ENCODE peak calls at places on chromosomes 2 and 18, in nine cellular contexts. S, I, B, R, Z, N, J, L and Q are unnamed samples.

GRCh38 chr2:170928036-170928823 is 823 bp upstream of the GORASP2 start:
- DNase-seq in Z (no peak), N (no peak), R (peak; percentile 25), I (no peak), S (no peak), J (no peak), B (no peak), L (no peak), Q (peak; percentile 31)

GRCh38 chr18:53101719-53102118 is 761.7 kb downstream of the DCC start:
- DNase-seq in S (no peak), N (no peak), Z (no peak), I (no peak), B (no peak), J (no peak), R (no peak), L (no peak), Q (no peak)

GRCh38 chr2:96436961-96437360 is 68.2 kb downstream of the NEURL3 start:
- DNase-seq in N (no peak), I (no peak), B (no peak), R (no peak), S (no peak), J (no peak), L (no peak), Z (no peak), Q (no peak)

GRCh38 chr2:133326651-133327397 is 241.4 kb downstream of the NCKAP5 start:
- DNase-seq in S (no peak), I (no peak), L (no peak), B (peak; percentile 13), J (no peak), N (no peak), R (no peak), Z (no peak), Q (no peak)

GRCh38 chr2:157497603-157498314 is 53.9 kb upstream of the CYTIP start:
- DNase-seq in L (no peak), I (no peak), S (no peak), J (peak; percentile 28), Z (no peak), B (peak; percentile 61), N (no peak), R (no peak), Q (no peak)

GRCh38 chr18:42078711-42079110 is 123.7 kb downstream of the PIK3C3 start:
- DNase-seq in S (no peak), N (no peak), L (no peak), Z (no peak), J (no peak), I (no peak), R (no peak), B (no peak), Q (no peak)

GRCh38 chr2:236731767-236732580 is 162.3 kb downstream of the ACKR3 start:
- DNase-seq in L (peak; percentile 95), N (no peak), I (no peak), R (no peak), S (no peak), B (peak; percentile 30), Z (no peak), J (no peak), Q (no peak)

GRCh38 chr18:59459352-59460059 is 100.4 kb upstream of the LMAN1 start:
- DNase-seq in N (no peak), R (no peak), I (no peak), S (no peak), B (peak; percentile 42), Z (no peak), L (no peak), J (no peak), Q (no peak)

GRCh38 chr2:150674283-150674682 is 186.8 kb upstream of the RND3 start:
- DNase-seq in J (no peak), B (no peak), R (no peak), N (no peak), Z (no peak), S (no peak), L (no peak), I (no peak), Q (no peak)

GRCh38 chr2:65357095-65357958 is 75.1 kb downstream of the SPRED2 start:
- DNase-seq in I (no peak), B (no peak), S (no peak), N (no peak), R (no peak), J (no peak), Z (no peak), L (no peak), Q (no peak)

GRCh38 chr18:47120428-47120827 is 29.9 kb downstream of the HDHD2 start:
- DNase-seq in S (no peak), J (no peak), Z (no peak), I (no peak), L (no peak), N (no peak), R (no peak), B (no peak), Q (no peak)

GRCh38 chr2:28343971-28344715 is 48.5 kb upstream of the FOSL2 start:
- DNase-seq in Z (no peak), B (no peak), R (no peak), S (no peak), I (no peak), N (no peak), L (no peak), J (no peak), Q (no peak)

GRCh38 chr2:11071207-11071606 is 84.1 kb upstream of the SLC66A3 start:
- DNase-seq in S (no peak), Z (no peak), I (no peak), J (no peak), R (peak; percentile 44), B (no peak), N (no peak), L (no peak), Q (no peak)

GRCh38 chr2:19120941-19121750 is 237.3 kb downstream of the OSR1 start:
- DNase-seq in L (no peak), J (no peak), Z (no peak), I (no peak), S (no peak), B (peak; percentile 49), N (no peak), R (no peak), Q (no peak)

GRCh38 chr18:79576686-79577351 is 102.8 kb upstream of the CTDP1 start:
- DNase-seq in Z (no peak), I (peak; percentile 66), B (peak; percentile 70), N (no peak), R (no peak), J (peak; percentile 9), L (peak; percentile 78), S (no peak), Q (no peak)

GRCh38 chr18:48541026-48541746 is 2.4 kb downstream of the CTIF start:
- DNase-seq in N (no peak), L (peak; percentile 89), Z (no peak), B (peak; percentile 61), I (peak; percentile 80), R (peak; percentile 73), J (no peak), S (no peak), Q (no peak)

GRCh38 chr18:77166523-77166922 is 33.9 kb upstream of the MBP start:
- DNase-seq in J (no peak), N (no peak), Z (no peak), R (no peak), B (no peak), L (no peak), S (no peak), I (no peak), Q (no peak)

GRCh38 chr2:136242687-136243277 is 124.8 kb upstream of the CXCR4 start:
- DNase-seq in Z (no peak), R (no peak), L (no peak), N (no peak), B (no peak), J (peak; percentile 52), I (no peak), S (no peak), Q (peak; percentile 68)

GRCh38 chr2:128440666-128441340 is 122.1 kb upstream of the HS6ST1 start:
- DNase-seq in S (no peak), J (no peak), I (peak; percentile 42), N (no peak), R (no peak), Z (peak; percentile 5), B (no peak), L (no peak), Q (peak; percentile 3)

GRCh38 chr2:29662841-29663240 is 258.5 kb downstream of the ALK start:
- DNase-seq in Z (no peak), L (no peak), S (no peak), N (no peak), R (no peak), J (no peak), I (no peak), B (no peak), Q (no peak)

GRCh38 chr18:48575658-48576453 is 37.0 kb downstream of the CTIF start:
- DNase-seq in R (no peak), Z (no peak), J (no peak), S (no peak), L (no peak), B (peak; percentile 83), N (no peak), I (no peak), Q (no peak)

GRCh38 chr2:207188601-207189000 is 22.9 kb upstream of the KLF7 start:
- DNase-seq in Z (no peak), J (no peak), I (no peak), B (no peak), L (no peak), N (no peak), R (no peak), S (no peak), Q (no peak)

GRCh38 chr2:69774984-69775982 is 33.3 kb downstream of the ANXA4 start:
- DNase-seq in B (no peak), R (no peak), S (no peak), J (peak; percentile 67), N (no peak), L (no peak), I (no peak), Z (no peak), Q (peak; percentile 17)

GRCh38 chr2:28904802-28905499 is 10.5 kb downstream of the WDR43 start:
- DNase-seq in S (no peak), R (no peak), N (no peak), I (no peak), J (no peak), B (no peak), Z (no peak), L (no peak), Q (no peak)

GRCh38 chr2:234816491-234816890 is 135.3 kb upstream of the SH3BP4 start:
- DNase-seq in I (no peak), N (no peak), B (no peak), L (no peak), R (no peak), J (no peak), Z (no peak), S (no peak), Q (no peak)

GRCh38 chr2:218010116-218010837 is 7.5 kb upstream of the TNS1 start:
- DNase-seq in J (peak; percentile 58), B (no peak), L (peak; percentile 83), Z (no peak), S (peak; percentile 21), R (no peak), I (no peak), N (no peak), Q (no peak)

GRCh38 chr2:180983468-180984388 is 3.3 kb downstream of the UBE2E3 start:
- DNase-seq in Z (no peak), S (no peak), L (no peak), R (no peak), J (peak; percentile 35), N (no peak), B (peak; percentile 91), I (no peak), Q (peak; percentile 61)

GRCh38 chr2:110748489-110748867 is 16.1 kb downstream of the ACOXL start:
- DNase-seq in J (peak; percentile 87), B (no peak), I (no peak), L (no peak), R (no peak), Z (peak; percentile 15), S (no peak), N (no peak), Q (peak; percentile 97)

GRCh38 chr18:35178260-35178659 is 62.6 kb upstream of the ZNF397 start:
- DNase-seq in N (no peak), I (no peak), Z (no peak), S (no peak), R (no peak), J (no peak), L (no peak), B (no peak), Q (no peak)

GRCh38 chr18:42931501-42931900 is 184.0 kb downstream of the RIT2 start:
- DNase-seq in I (no peak), S (no peak), Z (no peak), B (no peak), N (no peak), J (no peak), R (no peak), L (no peak), Q (no peak)

GRCh38 chr2:99425022-99425421 is 64.8 kb downstream of the REV1 start:
- DNase-seq in I (no peak), J (no peak), B (no peak), N (no peak), L (no peak), Z (no peak), S (no peak), R (no peak), Q (no peak)